ENCODE peak calls at places on chromosomes 2 and 18, in six cellular contexts. O, E, G, X, C and M are unnamed samples.

GRCh38 chr2:44843641-44844040 is 97.9 kb upstream of the SIX3 start:
- DNase-seq in C (no peak), O (no peak), X (no peak), G (no peak), E (no peak), M (no peak)

GRCh38 chr2:133642831-133643230 is 74.6 kb upstream of the NCKAP5 start:
- DNase-seq in C (peak), X (no peak), O (no peak), G (no peak), E (no peak), M (no peak)

GRCh38 chr2:172655838-172656573 is 79.6 kb upstream of the RAPGEF4 start:
- DNase-seq in E (no peak), G (no peak), X (no peak), O (no peak), C (no peak), M (no peak)

GRCh38 chr2:65503746-65504145 is 71.3 kb upstream of the SPRED2 start:
- DNase-seq in G (no peak), E (no peak), C (no peak), O (no peak), X (no peak), M (no peak)

GRCh38 chr18:59881728-59882685 is 17.8 kb upstream of the PMAIP1 start:
- DNase-seq in E (no peak), X (no peak), C (peak), O (peak), G (no peak), M (no peak)

GRCh38 chr18:8247700-8248099 is 361.5 kb upstream of the RAB12 start:
- DNase-seq in X (no peak), G (no peak), E (peak), C (no peak), O (no peak), M (no peak)

GRCh38 chr2:185484601-185485000 is 254.0 kb upstream of the FSIP2 start:
- DNase-seq in E (peak), C (no peak), G (no peak), X (no peak), O (no peak), M (no peak)

GRCh38 chr18:41744664-41745063 is 210.4 kb upstream of the PIK3C3 start:
- DNase-seq in C (no peak), O (no peak), E (peak), X (no peak), G (no peak), M (no peak)

GRCh38 chr18:59140287-59140885 is 702 bp downstream of the SEC11C start:
- DNase-seq in O (no peak), E (peak), G (no peak), C (peak), X (no peak), M (no peak)

GRCh38 chr18:58570360-58571064 is 58.4 kb downstream of the ALPK2 start:
- DNase-seq in O (no peak), X (no peak), C (no peak), G (no peak), E (no peak), M (no peak)

GRCh38 chr2:240238786-240239185 is 98.3 kb upstream of the OTOS start:
- DNase-seq in E (no peak), X (no peak), C (no peak), G (no peak), O (no peak), M (no peak)

GRCh38 chr2:173752152-173752551 is 213.0 kb downstream of the SP3 start:
- DNase-seq in G (no peak), C (peak), O (no peak), E (no peak), X (no peak), M (no peak)

GRCh38 chr2:218984239-218985020 is 554 bp downstream of the FEV start:
- DNase-seq in G (no peak), C (no peak), E (peak), O (no peak), X (no peak), M (no peak)

GRCh38 chr2:174492963-174493431 is 6.2 kb upstream of the GPR155 start:
- DNase-seq in O (peak), G (peak), C (no peak), E (no peak), X (no peak), M (no peak)

GRCh38 chr2:82789886-82790276 is 1669.2 kb downstream of the SUCLG1 start:
- DNase-seq in X (peak), O (no peak), E (no peak), C (no peak), G (no peak), M (no peak)

GRCh38 chr2:218270721-218271486 is 585 bp downstream of the PNKD start:
- DNase-seq in X (no peak), C (no peak), O (no peak), G (no peak), E (no peak), M (no peak)

GRCh38 chr2:10547011-10547410 is 98.9 kb upstream of the ODC1 start:
- DNase-seq in G (no peak), C (peak), E (no peak), X (no peak), O (no peak), M (no peak)

GRCh38 chr2:201413143-201413542 is 38.1 kb downstream of the TRAK2 start:
- DNase-seq in X (no peak), C (no peak), G (no peak), E (no peak), O (no peak), M (no peak)

GRCh38 chr2:240597419-240598181 is 11.1 kb downstream of the CAPN10 start:
- DNase-seq in E (no peak), O (no peak), C (no peak), X (no peak), G (no peak), M (peak)

GRCh38 chr2:64485961-64486360 is 32.0 kb downstream of the LGALSL start:
- DNase-seq in E (no peak), O (no peak), C (peak), X (no peak), G (no peak), M (no peak)

GRCh38 chr2:131156452-131157149 is 51.5 kb downstream of the PLEKHB2 start:
- DNase-seq in C (no peak), X (no peak), O (peak), E (no peak), G (no peak), M (no peak)

GRCh38 chr2:32715981-32716380 is 88.1 kb downstream of the TTC27 start:
- DNase-seq in E (no peak), X (no peak), C (no peak), O (no peak), G (no peak), M (no peak)

GRCh38 chr2:160411167-160411566 is 82.4 kb downstream of the RBMS1 start:
- DNase-seq in X (no peak), O (peak), E (no peak), G (no peak), C (peak), M (no peak)

GRCh38 chr2:127176371-127177311 is 43.5 kb downstream of the CYP27C1 start:
- DNase-seq in G (no peak), E (peak), X (no peak), C (peak), O (no peak), M (peak)

GRCh38 chr2:237700583-237701032 is 73.2 kb downstream of the LRRFIP1 start:
- DNase-seq in C (peak), E (no peak), X (no peak), O (peak), G (peak), M (peak)